ENCODE peak calls at places on chromosomes 13 and 19, in ten cellular contexts. G is gastroesophageal sphincter; L is left lung; E is Right ventricle myocardium inferior; H is psoas muscle; I is foreskin keratinocyte; V is left cardiac atrium; Q is CD4-positive, CD25-positive, alpha-beta regulatory T cell; J is activated T-cell treated with anti-CD3 and anti-CD28 coated beads, Interleukin-2, amount 50 U/mL, for 72 hours; P is activated CD8-positive, alpha-beta T cell treated with anti-CD3 and anti-CD28 coated beads for 36 hours. X is an unnamed sample.

GRCh38 chr19:12749938-12750521 is 1.6 kb upstream of the BEST2 start:
- ATAC-seq in G (no peak), L (no peak), E (no peak), H (peak; percentile 31), I (peak; percentile 6), V (no peak), Q (no peak), J (no peak), P (no peak), X (peak; percentile 9)

GRCh38 chr13:62357887-62358645 is 942.4 kb upstream of the PCDH20 start:
- ATAC-seq in G (no peak), L (peak; percentile 77), E (no peak), H (no peak), I (no peak), V (no peak), Q (no peak), J (no peak), P (no peak), X (no peak)

GRCh38 chr13:112828082-112828699 is 138.4 kb downstream of the ATP11A start:
- ATAC-seq in G (no peak), L (peak; percentile 12), E (no peak), H (no peak), I (no peak), V (peak; percentile 32), Q (no peak), J (peak; percentile 60), P (no peak), X (no peak)

GRCh38 chr13:20728579-20729300 is 25.2 kb downstream of the IL17D start:
- ATAC-seq in G (peak; percentile 54), L (no peak), E (no peak), H (peak; percentile 52), I (no peak), V (no peak), Q (no peak), J (no peak), P (no peak), X (no peak)

GRCh38 chr13:99257291-99257690 is 888 bp downstream of the GPR18 start:
- ATAC-seq in G (no peak), L (no peak), E (no peak), H (no peak), I (no peak), V (no peak), Q (no peak), J (no peak), P (no peak), X (no peak)

GRCh38 chr19:10586396-10586795 is 716 bp downstream of the AP1M2 start:
- ATAC-seq in G (no peak), L (peak; percentile 33), E (no peak), H (no peak), I (no peak), V (no peak), Q (no peak), J (no peak), P (no peak), X (no peak)

GRCh38 chr13:95698047-95698749 is 21.3 kb downstream of the DNAJC3 start:
- ATAC-seq in G (no peak), L (peak; percentile 27), E (peak; percentile 72), H (peak; percentile 34), I (peak; percentile 82), V (peak; percentile 27), Q (no peak), J (peak; percentile 39), P (peak; percentile 60), X (no peak)

GRCh38 chr13:42992585-42993122 is 613 bp upstream of the EPSTI1 start:
- ATAC-seq in G (peak; percentile 8), L (peak; percentile 38), E (no peak), H (no peak), I (no peak), V (no peak), Q (peak; percentile 55), J (peak; percentile 47), P (peak; percentile 63), X (peak; percentile 20)

GRCh38 chr13:110910013-110910890 is 4.6 kb downstream of the ANKRD10 start:
- ATAC-seq in G (no peak), L (no peak), E (no peak), H (no peak), I (no peak), V (no peak), Q (no peak), J (no peak), P (no peak), X (no peak)

GRCh38 chr19:1076951-1077350 is 10.0 kb downstream of the ARHGAP45 start:
- ATAC-seq in G (no peak), L (peak; percentile 19), E (no peak), H (no peak), I (peak; percentile 37), V (peak; percentile 58), Q (peak; percentile 85), J (peak; percentile 80), P (peak; percentile 74), X (peak; percentile 40)

GRCh38 chr13:113187263-113187669 is 21.2 kb downstream of the PCID2 start:
- ATAC-seq in G (peak; percentile 94), L (peak; percentile 94), E (peak; percentile 93), H (peak; percentile 93), I (peak; percentile 100), V (peak; percentile 94), Q (no peak), J (peak; percentile 94), P (peak; percentile 85), X (peak; percentile 100)

GRCh38 chr13:41842029-41842428 is 118.9 kb downstream of the VWA8 start:
- ATAC-seq in G (no peak), L (no peak), E (no peak), H (no peak), I (no peak), V (no peak), Q (no peak), J (no peak), P (no peak), X (no peak)

GRCh38 chr19:5951338-5951861 is 26.5 kb downstream of the RANBP3 start:
- ATAC-seq in G (no peak), L (peak; percentile 30), E (no peak), H (no peak), I (no peak), V (no peak), Q (no peak), J (no peak), P (no peak), X (no peak)

GRCh38 chr19:43589680-43590079 is 6.3 kb downstream of the IRGQ start:
- ATAC-seq in G (no peak), L (no peak), E (no peak), H (no peak), I (no peak), V (no peak), Q (no peak), J (peak; percentile 31), P (peak; percentile 43), X (no peak)

GRCh38 chr13:45007823-45008222 is 18.5 kb downstream of the GPALPP1 start:
- ATAC-seq in G (no peak), L (no peak), E (no peak), H (no peak), I (no peak), V (peak; percentile 34), Q (no peak), J (no peak), P (no peak), X (no peak)

GRCh38 chr13:40776681-40777165 is 5.7 kb upstream of the MRPS31 start:
- ATAC-seq in G (peak; percentile 7), L (peak; percentile 53), E (peak; percentile 20), H (peak; percentile 11), I (peak; percentile 78), V (peak; percentile 47), Q (peak; percentile 91), J (peak; percentile 87), P (peak; percentile 88), X (peak; percentile 65)

GRCh38 chr19:52646571-52647222 is 8.5 kb upstream of the ZNF83 start:
- ATAC-seq in G (no peak), L (no peak), E (no peak), H (no peak), I (no peak), V (no peak), Q (no peak), J (no peak), P (no peak), X (no peak)

GRCh38 chr19:55519461-55520311 is 17.2 kb downstream of the SBK2 start:
- ATAC-seq in G (no peak), L (no peak), E (no peak), H (peak; percentile 75), I (peak; percentile 64), V (no peak), Q (no peak), J (no peak), P (no peak), X (peak; percentile 48)

GRCh38 chr13:44826586-44827350 is 162.5 kb downstream of the NUFIP1 start:
- ATAC-seq in G (no peak), L (no peak), E (no peak), H (no peak), I (no peak), V (no peak), Q (no peak), J (no peak), P (no peak), X (no peak)

GRCh38 chr13:107365466-107366215 is 797.7 kb upstream of the ARGLU1 start:
- ATAC-seq in G (no peak), L (no peak), E (no peak), H (no peak), I (no peak), V (no peak), Q (no peak), J (no peak), P (no peak), X (no peak)

GRCh38 chr19:289651-290538 is 1.3 kb downstream of the PLPP2 start:
- ATAC-seq in G (peak; percentile 10), L (peak; percentile 79), E (no peak), H (no peak), I (peak; percentile 82), V (no peak), Q (peak; percentile 66), J (peak; percentile 82), P (peak; percentile 83), X (peak; percentile 88)

X was measured in esophagus mucosa.